ENCODE peak calls at places on chromosomes 11 and 22, in eight cellular contexts. D, Z, O, X, N, L, S and G are unnamed samples.

GRCh38 chr22:21698430-21699329 is 32.9 kb downstream of the PPIL2 start:
- DNase-seq in N (no peak), O (peak; percentile 89), S (peak; percentile 32), X (no peak), D (no peak), L (peak; percentile 81), Z (peak; percentile 49), G (peak; percentile 63)

GRCh38 chr22:31083923-31084810 is 3.0 kb downstream of the SMTN start:
- DNase-seq in S (no peak), D (no peak), N (no peak), Z (no peak), L (no peak), X (no peak), O (no peak), G (peak; percentile 53)

GRCh38 chr22:25403752-25404471 is 160.6 kb upstream of the GRK3 start:
- DNase-seq in O (peak; percentile 84), N (no peak), X (no peak), L (no peak), Z (peak; percentile 75), D (no peak), S (no peak), G (no peak)

GRCh38 chr11:84719935-84720577 is 907.1 kb downstream of the DLG2 start:
- DNase-seq in S (no peak), X (peak; percentile 17), D (peak; percentile 16), L (peak; percentile 22), Z (peak; percentile 67), N (no peak), O (no peak), G (no peak)

GRCh38 chr11:80782135-80782885 is 1341.5 kb upstream of the TENM4 start:
- DNase-seq in O (no peak), Z (peak; percentile 18), S (no peak), X (no peak), N (no peak), D (no peak), L (no peak), G (no peak)

GRCh38 chr11:72072348-72072747 is 8.0 kb downstream of the NUMA1 start:
- DNase-seq in Z (peak; percentile 12), O (peak; percentile 68), L (no peak), X (no peak), D (no peak), N (peak; percentile 59), S (no peak), G (no peak)

GRCh38 chr22:20550851-20551744 is 43.7 kb downstream of the MED15 start:
- DNase-seq in L (peak; percentile 58), Z (peak; percentile 52), O (peak; percentile 63), S (peak; percentile 68), N (no peak), D (peak; percentile 70), X (no peak), G (peak; percentile 58)

GRCh38 chr22:32990187-32990586 is 68.0 kb downstream of the SYN3 start:
- DNase-seq in Z (no peak), S (no peak), D (no peak), N (no peak), X (no peak), L (no peak), O (no peak), G (no peak)

GRCh38 chr11:44427432-44427831 is 117.5 kb upstream of the ALX4 start:
- DNase-seq in Z (peak; percentile 83), X (no peak), L (no peak), D (no peak), O (no peak), S (no peak), N (no peak), G (no peak)

GRCh38 chr11:819129-819931 is 616 bp downstream of the PNPLA2 start:
- DNase-seq in Z (peak; percentile 97), D (peak; percentile 93), L (peak; percentile 97), X (peak; percentile 87), O (peak; percentile 97), N (no peak), S (peak; percentile 90), G (peak; percentile 95)

GRCh38 chr22:46614070-46614931 is 5.9 kb upstream of the GRAMD4 start:
- DNase-seq in D (no peak), S (no peak), L (no peak), O (no peak), Z (no peak), N (no peak), X (no peak), G (no peak)

GRCh38 chr22:31343235-31344191 is 2.6 kb downstream of the PATZ1 start:
- DNase-seq in D (peak; percentile 65), L (peak; percentile 48), S (peak; percentile 40), Z (peak; percentile 92), X (peak; percentile 74), N (no peak), O (peak; percentile 79), G (no peak)

DNA sequence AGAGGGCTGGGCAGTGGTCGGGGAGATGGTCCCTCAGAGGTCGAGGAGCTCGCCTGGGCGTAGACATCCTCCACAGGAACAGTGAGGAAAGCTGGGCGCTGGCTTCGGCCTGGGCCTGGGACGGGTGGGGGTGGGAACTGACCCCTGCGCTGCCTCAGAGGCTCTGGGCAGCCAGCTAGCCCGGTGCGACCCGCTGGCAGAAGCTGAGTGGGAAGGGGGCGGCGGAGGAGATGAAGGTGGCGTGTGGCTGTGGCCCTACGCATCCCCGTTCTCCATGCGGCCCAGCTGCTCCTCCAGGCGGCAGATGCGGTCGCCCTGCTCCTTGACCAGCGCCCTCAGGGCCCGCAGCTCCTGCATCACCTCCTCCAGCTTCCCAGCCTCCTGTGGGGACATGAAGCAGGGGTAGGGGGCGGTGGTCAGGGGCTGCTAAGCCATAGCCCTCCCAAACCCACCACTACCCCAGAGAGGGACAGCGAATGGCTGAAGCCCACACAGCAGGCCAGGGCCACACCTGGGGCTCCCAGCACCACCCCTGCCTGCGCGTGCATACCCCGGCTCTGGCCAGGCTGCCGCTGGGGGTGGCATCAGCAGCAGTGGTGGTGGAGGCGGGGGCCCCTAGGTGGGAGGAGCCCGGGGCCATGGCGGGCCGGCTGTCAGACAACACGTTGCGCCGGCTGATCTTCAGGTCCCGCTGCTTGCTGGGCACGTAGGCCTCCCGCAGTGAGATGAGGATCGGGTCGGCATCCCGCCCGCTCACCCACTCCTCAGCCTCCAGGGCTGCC is 830 bp upstream of the PTPRCAP start:
- DNase-seq in Z (no peak), L (no peak), N (no peak), O (no peak), S (no peak), D (peak; percentile 33), X (no peak), G (no peak)
- H3K4me1 ChIP-seq in Z (peaks cover 14% of the 10 kb centered on the region), L (peaks cover 67% of the 10 kb centered on the region), N (peaks cover 3% of the 10 kb centered on the region), O (peaks cover 19% of the 10 kb centered on the region), S (no peaks in the 10 kb centered on the region), D (peaks cover 4% of the 10 kb centered on the region), X (peaks cover 2% of the 10 kb centered on the region), G (peaks cover 8% of the 10 kb centered on the region)

GRCh38 chr22:24147666-24148065 is 33.6 kb upstream of the SUSD2 start:
- DNase-seq in L (no peak), Z (no peak), N (no peak), O (no peak), S (no peak), X (no peak), D (no peak), G (no peak)

GRCh38 chr22:24144471-24145115 is 36.7 kb upstream of the SUSD2 start:
- DNase-seq in X (no peak), L (peak; percentile 70), N (no peak), D (no peak), S (no peak), O (no peak), Z (no peak), G (no peak)

GRCh38 chr22:24145446-24146189 is 35.7 kb upstream of the SUSD2 start:
- DNase-seq in L (peak; percentile 62), D (no peak), S (peak; percentile 60), O (no peak), X (no peak), N (no peak), Z (no peak), G (no peak)

GRCh38 chr22:24146791-24147353 is 34.4 kb upstream of the SUSD2 start:
- DNase-seq in S (peak; percentile 64), Z (peak; percentile 42), D (peak; percentile 76), N (no peak), X (no peak), L (peak; percentile 69), O (peak; percentile 73), G (no peak)

GRCh38 chr22:24146190-24146616 is 35.1 kb upstream of the SUSD2 start:
- DNase-seq in S (peak; percentile 45), D (peak; percentile 57), Z (peak; percentile 75), L (peak; percentile 58), X (no peak), N (no peak), O (peak; percentile 80), G (peak; percentile 75)
- H3K4me1 ChIP-seq in S (peaks cover 22% of the 10 kb centered on the region), D (peaks cover 34% of the 10 kb centered on the region), Z (peaks cover 24% of the 10 kb centered on the region), L (peaks cover 65% of the 10 kb centered on the region), X (peaks cover 8% of the 10 kb centered on the region), N (peaks cover 21% of the 10 kb centered on the region), O (peaks cover 37% of the 10 kb centered on the region), G (peaks cover 31% of the 10 kb centered on the region)

DNA sequence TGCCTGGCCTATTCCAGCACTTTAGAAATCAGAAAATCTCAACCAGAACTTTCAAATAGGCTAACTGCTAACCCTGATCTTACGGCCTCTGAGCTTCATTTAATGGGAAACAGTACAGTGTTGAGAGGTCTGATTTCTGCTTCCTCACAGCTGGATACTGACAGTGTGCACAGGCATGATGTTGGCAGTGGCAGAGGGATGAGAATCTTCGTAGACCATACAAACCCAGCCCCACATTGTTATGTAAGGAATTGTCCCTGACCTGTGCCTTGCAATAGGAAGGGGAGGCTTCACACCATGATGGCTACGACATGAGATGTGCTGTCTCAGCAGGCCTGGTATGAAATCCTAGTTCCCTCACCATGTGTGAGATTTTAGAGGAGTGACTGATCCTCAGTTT is 49.0 kb downstream of the CD44 start:
- DNase-seq in L (no peak), N (no peak), X (no peak), S (no peak), O (no peak), Z (no peak), D (no peak), G (no peak)
- H3K4me1 ChIP-seq in L (peaks cover 55% of the 10 kb centered on the region), N (no peaks in the 10 kb centered on the region), X (peaks cover 3% of the 10 kb centered on the region), S (no peaks in the 10 kb centered on the region), O (peaks cover 52% of the 10 kb centered on the region), Z (no peaks in the 10 kb centered on the region), D (peaks cover 12% of the 10 kb centered on the region), G (no peaks in the 10 kb centered on the region)

GRCh38 chr11:64765841-64766682 is 6.3 kb upstream of the PYGM start:
- DNase-seq in L (no peak), X (no peak), Z (peak; percentile 51), S (no peak), O (no peak), N (no peak), D (no peak), G (peak; percentile 58)

GRCh38 chr11:64762916-64763803 is 3.4 kb upstream of the PYGM start:
- DNase-seq in S (peak; percentile 20), X (no peak), D (no peak), O (no peak), Z (peak; percentile 65), N (no peak), L (no peak), G (peak; percentile 47)

GRCh38 chr11:64763804-64764611 is 4.2 kb upstream of the PYGM start:
- DNase-seq in N (no peak), L (no peak), X (no peak), S (no peak), O (no peak), Z (no peak), D (no peak), G (no peak)

GRCh38 chr11:64765291-64765803 is 5.6 kb upstream of the PYGM start:
- DNase-seq in O (no peak), N (no peak), D (no peak), L (no peak), S (no peak), Z (peak; percentile 80), X (no peak), G (peak; percentile 74)

GRCh38 chr11:64764753-64765152 is 5.0 kb upstream of the PYGM start:
- DNase-seq in D (no peak), Z (no peak), O (no peak), X (no peak), L (no peak), N (no peak), S (no peak), G (peak; percentile 19)
- H3K4me1 ChIP-seq in D (peaks cover 11% of the 10 kb centered on the region), Z (peaks cover 60% of the 10 kb centered on the region), O (peaks cover 39% of the 10 kb centered on the region), X (peaks cover 37% of the 10 kb centered on the region), L (peaks cover 84% of the 10 kb centered on the region), N (no peaks in the 10 kb centered on the region), S (peaks cover 9% of the 10 kb centered on the region), G (peaks cover 67% of the 10 kb centered on the region)

GRCh38 chr11:76205252-76206076 is 838 bp downstream of the WNT11 start:
- DNase-seq in Z (no peak), N (no peak), D (no peak), O (peak; percentile 5), X (no peak), S (no peak), L (no peak), G (peak; percentile 10)
- H3K4me1 ChIP-seq in Z (peaks cover 15% of the 10 kb centered on the region), N (peaks cover 8% of the 10 kb centered on the region), D (peaks cover 10% of the 10 kb centered on the region), O (peaks cover 23% of the 10 kb centered on the region), X (peaks cover 13% of the 10 kb centered on the region), S (no peaks in the 10 kb centered on the region), L (peaks cover 49% of the 10 kb centered on the region), G (peaks cover 15% of the 10 kb centered on the region)